ENCODE peak calls at places on chromosomes 4 and X, in nine cellular contexts. U is nucleus accumbens; I is neural crest cell; O is SJCRH30; H is stimulated activated CD8-positive, alpha-beta memory T cell treated with anti-CD3 and anti-CD28 coated beads, Interleukin-2, amount 100 ng/mL, for 1 hour; N is NCI-H510A treated with DMSO at 0.1 percent for 48 hours; A is left ventricle myocardium inferior; E is NCI-H1694 treated with DMSO at 0.1 percent for 48 hours; S is non-pigmented ciliary epithelial cell. F is an unnamed sample.
A peak's percentile ranks its signal among the peaks of the same experiment; 100 is the strongest.

GRCh38 chrX:8374041-8374825 is 90.4 kb upstream of the VCX3B start:
- DNase-seq in N (no peak), I (no peak), E (no peak), O (no peak), H (no peak), U (no peak), A (no peak), S (no peak), F (no peak)

GRCh38 chr4:26779674-26780073 is 81.0 kb upstream of the STIM2 start:
- DNase-seq in H (no peak), N (no peak), U (no peak), E (peak; percentile 31), A (no peak), I (no peak), O (no peak), S (no peak), F (no peak)

GRCh38 chr4:174365018-174365587 is 81.4 kb downstream of the CEP44 start:
- DNase-seq in H (no peak), N (peak; percentile 27), O (no peak), S (no peak), E (peak; percentile 24), I (peak; percentile 14), A (no peak), U (no peak), F (peak; percentile 31)

GRCh38 chr4:12692815-12693214 is 791.3 kb downstream of the RAB28 start:
- DNase-seq in O (no peak), U (no peak), I (no peak), A (no peak), E (no peak), S (no peak), N (no peak), H (no peak), F (no peak)

GRCh38 chr4:108834787-108835384 is 72.0 kb upstream of the ETNPPL start:
- DNase-seq in O (no peak), U (no peak), S (no peak), N (peak; percentile 30), A (no peak), E (peak; percentile 18), I (no peak), H (no peak), F (no peak)

GRCh38 chrX:147948531-147948930 is 32.6 kb upstream of the FMR1NB start:
- DNase-seq in I (no peak), O (no peak), S (no peak), N (no peak), A (no peak), H (no peak), E (no peak), U (no peak), F (no peak)

GRCh38 chr4:15778742-15779231 is 659 bp downstream of the CD38 start:
- DNase-seq in H (no peak), I (no peak), N (no peak), S (no peak), O (no peak), U (no peak), E (no peak), A (peak; percentile 39), F (peak; percentile 60)

GRCh38 chrX:29617276-29617675 is 598.1 kb upstream of the MAGEB2 start:
- DNase-seq in I (no peak), U (no peak), N (peak; percentile 6), A (no peak), H (no peak), S (no peak), E (no peak), O (no peak), F (no peak)

GRCh38 chrX:102155806-102156179 is at the start of gene BEX5:
- DNase-seq in N (peak; percentile 73), U (peak; percentile 55), S (no peak), A (peak; percentile 28), E (peak; percentile 92), O (no peak), H (no peak), I (peak; percentile 29), F (peak; percentile 27)

GRCh38 chrX:12973561-12974216 is 1.2 kb upstream of the TMSB4X start:
- DNase-seq in A (peak; percentile 19), O (no peak), H (no peak), N (no peak), I (no peak), U (peak; percentile 25), E (no peak), S (no peak), F (peak; percentile 73)

GRCh38 chr4:128416921-128417320 is 129.3 kb upstream of the PGRMC2 start:
- DNase-seq in E (no peak), U (no peak), N (no peak), I (no peak), S (no peak), H (no peak), O (no peak), A (no peak), F (no peak)

GRCh38 chrX:13420545-13421183 is 100.8 kb upstream of the ATXN3L start:
- DNase-seq in A (no peak), O (no peak), S (no peak), E (no peak), N (no peak), I (no peak), U (no peak), H (no peak), F (no peak)

GRCh38 chr4:29770627-29771026 is 949.5 kb upstream of the PCDH7 start:
- DNase-seq in O (no peak), A (no peak), N (no peak), I (no peak), S (no peak), E (no peak), U (no peak), H (no peak), F (no peak)

GRCh38 chr4:175947117-175947722 is 118.4 kb upstream of the WDR17 start:
- DNase-seq in A (no peak), O (no peak), E (peak; percentile 3), I (no peak), S (no peak), U (no peak), N (peak; percentile 20), H (no peak), F (no peak)

GRCh38 chr4:82589756-82590155 is 28.0 kb upstream of the TMEM150C start:
- DNase-seq in I (no peak), O (no peak), N (no peak), A (no peak), H (no peak), U (no peak), E (no peak), S (no peak), F (no peak)

GRCh38 chr4:105472871-105473339 is 957 bp downstream of the PPA2 start:
- DNase-seq in I (no peak), N (peak; percentile 56), U (no peak), H (no peak), O (no peak), S (no peak), E (no peak), A (no peak), F (no peak)

GRCh38 chr4:32745351-32745750 is 2025.2 kb downstream of the PCDH7 start:
- DNase-seq in N (no peak), I (no peak), U (no peak), S (no peak), E (no peak), A (no peak), O (no peak), H (no peak), F (no peak)

GRCh38 chrX:77527233-77528001 is 80.2 kb downstream of the FGF16 start:
- DNase-seq in O (no peak), N (no peak), A (peak; percentile 30), H (no peak), S (no peak), E (no peak), U (peak; percentile 0), I (no peak), F (no peak)

GRCh38 chr4:113884655-113885054 is 94.8 kb downstream of the ARSJ start:
- DNase-seq in I (no peak), H (no peak), O (no peak), U (no peak), N (no peak), E (no peak), A (no peak), S (no peak), F (no peak)

GRCh38 chr4:126738527-126738923 is 894.2 kb upstream of the INTU start:
- DNase-seq in A (no peak), N (no peak), I (no peak), O (no peak), U (no peak), H (no peak), S (no peak), E (no peak), F (no peak)

GRCh38 chr4:79034544-79034943 is 95.3 kb upstream of the PAQR3 start:
- DNase-seq in O (no peak), H (no peak), S (no peak), N (no peak), A (no peak), I (no peak), U (no peak), E (no peak), F (no peak)

GRCh38 chr4:106763044-106763443 is 273.1 kb downstream of the DKK2 start:
- DNase-seq in O (no peak), N (no peak), H (no peak), A (no peak), I (no peak), S (no peak), E (no peak), U (no peak), F (no peak)

GRCh38 chr4:65170768-65171514 is 499.3 kb downstream of the EPHA5 start:
- DNase-seq in S (no peak), H (no peak), O (no peak), N (no peak), A (no peak), U (no peak), I (no peak), E (no peak), F (no peak)